ENCODE peak calls at places on chromosomes 7 and 10, in five cellular contexts. S is fibroblast of villous mesenchyme, N is neural crest cell, B is HFFc6, T is heart left ventricle. L is an unnamed sample.
A peak's percentile ranks its signal among the peaks of the same experiment; 100 is the strongest.

GRCh38 chr7:4749798-4750197 is 25.6 kb upstream of the AP5Z1 start:
- DNase-seq in S (no peak), N (no peak), B (no peak), T (no peak), L (no peak)

GRCh38 chr10:110226926-110227641 is 19.7 kb downstream of the MXI1 start:
- DNase-seq in S (peak; percentile 36), N (no peak), B (no peak), T (peak; percentile 78), L (peak; percentile 80)

GRCh38 chr10:114632869-114633715 is 25.0 kb downstream of the ABLIM1 start:
- DNase-seq in S (peak; percentile 79), N (no peak), B (peak; percentile 90), T (peak; percentile 55), L (peak; percentile 68)

GRCh38 chr10:33703897-33704825 is 369.7 kb upstream of the NRP1 start:
- DNase-seq in S (peak; percentile 34), N (no peak), B (peak; percentile 22), T (no peak), L (no peak)

GRCh38 chr10:124590216-124591122 is 128.8 kb downstream of the LHPP start:
- DNase-seq in S (no peak), N (no peak), B (no peak), T (no peak), L (no peak)

GRCh38 chr7:77538908-77539212 is 1.8 kb downstream of the PTPN12 start:
- DNase-seq in S (no peak), N (no peak), B (no peak), T (no peak), L (no peak)

GRCh38 chr10:3858051-3858845 is 73.2 kb upstream of the KLF6 start:
- DNase-seq in S (no peak), N (no peak), B (no peak), T (no peak), L (no peak)

GRCh38 chr10:3018247-3018646 is 49.1 kb upstream of the PFKP start:
- DNase-seq in S (no peak), N (no peak), B (no peak), T (no peak), L (no peak)

GRCh38 chr10:75195035-75195763 is 15.4 kb upstream of the VDAC2 start:
- DNase-seq in S (peak; percentile 91), N (no peak), B (peak; percentile 94), T (no peak), L (no peak)

GRCh38 chr10:133365461-133366129 is 7.6 kb downstream of the ECHS1 start:
- DNase-seq in S (no peak), N (no peak), B (no peak), T (no peak), L (no peak)

GRCh38 chr10:89592539-89592938 is 52.5 kb downstream of the PANK1 start:
- DNase-seq in S (no peak), N (no peak), B (no peak), T (no peak), L (no peak)

GRCh38 chr7:141700848-141701371 is 1.1 kb downstream of the DENND11 start:
- DNase-seq in S (peak; percentile 7), N (no peak), B (peak; percentile 7), T (no peak), L (peak; percentile 77)

GRCh38 chr10:42875792-42876191 is 93.2 kb downstream of the BMS1 start:
- DNase-seq in S (peak; percentile 21), N (no peak), B (peak; percentile 41), T (peak; percentile 18), L (peak; percentile 55)

GRCh38 chr10:16891375-16892313 is 74.4 kb upstream of the RSU1 start:
- DNase-seq in S (peak; percentile 89), N (peak; percentile 52), B (peak; percentile 92), T (peak; percentile 71), L (peak; percentile 87)

GRCh38 chr7:107600816-107601215 is 20.8 kb downstream of the BCAP29 start:
- DNase-seq in S (no peak), N (no peak), B (no peak), T (no peak), L (no peak)

GRCh38 chr7:107610353-107610752 is 30.3 kb downstream of the BCAP29 start:
- DNase-seq in S (no peak), N (no peak), B (no peak), T (no peak), L (no peak)

GRCh38 chr7:107606303-107606702 is 26.3 kb downstream of the BCAP29 start:
- DNase-seq in S (no peak), N (no peak), B (no peak), T (no peak), L (no peak)

GRCh38 chr7:107609861-107610260 is 29.8 kb downstream of the BCAP29 start:
- DNase-seq in S (no peak), N (no peak), B (no peak), T (no peak), L (no peak)

GRCh38 chr7:107605223-107605815 is 25.3 kb downstream of the BCAP29 start:
- DNase-seq in S (no peak), N (no peak), B (no peak), T (no peak), L (no peak)
- TF ChIP-seq CTCF in S (no peak), N (no peak), B (no peak), T (no peak), L (no peak)

DNA sequence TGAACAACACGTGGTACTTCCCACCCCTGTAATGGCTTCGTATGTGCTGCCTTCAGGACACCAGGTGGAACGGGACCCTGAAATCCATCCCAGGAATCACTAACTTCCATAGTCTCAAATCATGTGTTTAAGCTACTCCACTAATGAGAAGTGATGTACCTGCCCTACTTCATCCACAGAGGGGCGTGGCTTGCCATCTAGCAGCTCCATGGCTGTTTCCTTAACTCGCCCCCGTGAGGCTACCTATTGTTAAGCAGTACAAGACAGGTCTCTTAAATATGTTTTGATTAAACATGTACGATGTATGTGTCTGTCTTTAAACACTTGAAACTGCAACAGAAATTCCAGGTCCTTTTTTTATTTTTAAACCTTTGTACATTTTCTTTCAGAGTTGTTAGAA is 31.8 kb downstream of the ARL3 start:
- DNase-seq in S (no peak), N (no peak), B (no peak), T (no peak), L (no peak)
- TF ChIP-seq CTCF in S (no peak), N (no peak), B (no peak), T (no peak), L (no peak)

GRCh38 chr10:14952851-14953451 is 945 bp downstream of the DCLRE1C start:
- DNase-seq in S (no peak), N (no peak), B (no peak), T (no peak), L (peak; percentile 82)
- TF ChIP-seq CTCF in S (peak; percentile 32), N (no peak), B (no peak), T (no peak), L (no peak)

GRCh38 chr10:84522612-84523462 is 194.4 kb downstream of the CCSER2 start:
- DNase-seq in S (no peak), N (no peak), B (no peak), T (no peak), L (no peak)
- TF ChIP-seq CTCF in S (peak; percentile 14), N (no peak), B (no peak), T (no peak), L (peak; percentile 21)

DNA sequence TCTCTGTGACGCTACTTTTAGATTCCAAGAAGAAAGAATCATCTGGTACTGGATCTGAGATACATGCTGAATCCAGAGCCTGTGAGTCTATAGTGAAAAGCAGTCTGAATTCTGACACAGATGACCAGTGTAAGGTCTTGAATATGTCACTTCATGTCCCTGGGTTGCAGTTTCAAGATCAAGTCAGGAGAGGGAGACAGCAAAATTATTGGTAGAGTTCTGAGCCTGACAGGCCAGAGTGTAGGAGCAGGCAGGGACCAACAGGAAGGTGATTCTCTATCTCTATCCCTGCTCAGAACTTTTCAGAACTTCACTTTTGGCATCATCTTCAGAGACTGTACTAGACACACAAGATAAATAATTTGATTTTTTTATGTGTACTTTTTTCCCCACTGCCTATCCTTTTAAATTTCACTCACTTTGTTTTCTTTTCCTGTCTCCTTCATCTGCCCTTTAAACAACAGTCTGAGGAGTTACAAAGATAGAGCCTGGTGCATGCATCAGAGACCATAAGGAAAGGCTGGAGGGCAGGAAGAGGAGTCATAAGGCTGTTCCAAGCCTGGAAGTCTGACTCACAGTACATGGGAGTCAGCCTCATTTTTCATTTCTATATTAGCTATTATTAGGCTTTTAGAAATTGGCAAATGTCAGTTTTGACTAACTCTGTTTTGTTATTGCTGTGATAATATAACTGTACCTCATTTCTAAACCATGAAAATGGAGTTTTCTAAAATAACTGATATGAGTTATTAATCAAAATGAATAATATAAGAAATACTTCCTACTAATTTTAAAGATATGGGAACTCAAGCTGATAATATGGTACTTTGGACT is 120.2 kb upstream of the TMEM229A start:
- DNase-seq in S (peak; percentile 29), N (peak; percentile 36), B (no peak), T (no peak), L (peak; percentile 74)
- TF ChIP-seq CTCF in S (peak; percentile 52), N (peak; percentile 66), B (no peak), T (no peak), L (peak; percentile 83)

DNA sequence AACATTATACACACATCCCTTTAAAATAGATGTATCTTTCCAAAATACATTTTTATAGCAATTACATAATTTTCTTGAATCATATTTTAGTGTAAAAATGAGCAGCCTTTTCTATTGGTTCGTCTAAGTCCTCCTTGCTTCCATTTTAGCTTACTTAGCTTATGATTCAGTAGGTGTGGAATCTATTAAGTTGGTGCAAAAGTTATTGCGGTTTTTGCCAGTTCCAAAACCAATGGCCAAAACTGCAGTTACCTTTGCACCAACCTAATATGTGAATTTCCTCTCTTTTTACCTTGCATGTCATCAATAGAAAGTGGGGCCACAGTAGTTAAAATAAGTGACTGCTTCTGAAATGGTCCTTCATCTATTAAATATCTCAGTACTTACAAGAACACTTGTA is 279.0 kb downstream of the OTUD1 start:
- DNase-seq in S (no peak), N (no peak), B (no peak), T (no peak), L (no peak)
- TF ChIP-seq CTCF in S (no peak), N (no peak), B (no peak), T (no peak), L (no peak)

L was measured in endodermal cell.